ENCODE peak calls at places on chromosomes 1 and 21, in ten cellular contexts. U is activated B cell treated with CpG ODN at 0.5 μM for 24 hours, I is GM06990, C is neural crest cell, J is MCF 10A, K is epithelial cell of esophagus, Q is tibial artery, X is astrocyte of the spinal cord, T is choroid plexus epithelial cell, V is neural progenitor cell. S is an unnamed sample.

GRCh38 chr1:182107218-182107617 is 45.7 kb upstream of the ZNF648 start:
- DNase-seq in X (no peak), C (no peak), J (no peak), V (no peak), U (no peak), K (peak), T (no peak), Q (no peak), I (no peak), S (no peak)

GRCh38 chr1:27726173-27726793 is 522 bp downstream of the FAM76A start:
- DNase-seq in C (peak), U (no peak), Q (peak), I (no peak), X (peak), V (peak), K (peak), J (peak), T (peak), S (peak)

GRCh38 chr1:234656981-234657651 is 47.1 kb upstream of the IRF2BP2 start:
- DNase-seq in Q (no peak), U (no peak), K (peak), I (peak), X (peak), C (no peak), V (no peak), T (peak), J (peak), S (peak)

GRCh38 chr1:27821761-27822315 is 8.7 kb upstream of the PPP1R8 start:
- DNase-seq in U (no peak), T (no peak), C (no peak), J (no peak), K (no peak), X (no peak), I (no peak), V (no peak), Q (no peak), S (no peak)

GRCh38 chr1:162133566-162133965 is 64.1 kb downstream of the NOS1AP start:
- DNase-seq in U (no peak), I (no peak), Q (no peak), T (no peak), C (no peak), X (no peak), V (no peak), J (no peak), K (no peak), S (peak)

GRCh38 chr1:37752583-37753471 is 12.1 kb downstream of the EPHA10 start:
- DNase-seq in V (peak), K (peak), X (no peak), J (no peak), C (peak), U (peak), T (peak), Q (no peak), I (peak), S (peak)

GRCh38 chr1:53306168-53306567 is 21.7 kb downstream of the LRP8 start:
- DNase-seq in I (no peak), T (no peak), K (no peak), V (no peak), U (no peak), Q (no peak), C (no peak), X (no peak), J (no peak), S (no peak)

GRCh38 chr1:155981266-155982088 is 3.1 kb upstream of the ARHGEF2 start:
- DNase-seq in C (no peak), K (peak), J (peak), Q (peak), V (no peak), U (no peak), X (no peak), I (no peak), T (peak), S (peak)

GRCh38 chr21:46420241-46421190 is 38.2 kb upstream of the DIP2A start:
- DNase-seq in Q (no peak), K (no peak), X (no peak), I (no peak), T (no peak), J (no peak), C (no peak), V (no peak), U (no peak), S (no peak)

GRCh38 chr1:119878171-119878570 is 18.1 kb downstream of the ADAM30 start:
- DNase-seq in T (no peak), V (no peak), C (no peak), I (no peak), K (no peak), X (no peak), Q (no peak), J (no peak), U (no peak), S (no peak)

GRCh38 chr1:227926216-227926791 is 21.4 kb downstream of the WNT9A start:
- DNase-seq in J (no peak), X (no peak), C (no peak), K (no peak), I (no peak), T (no peak), U (no peak), Q (no peak), V (no peak), S (no peak)

GRCh38 chr1:62022348-62022747 is 172.3 kb upstream of the L1TD1 start:
- DNase-seq in C (no peak), X (no peak), Q (no peak), V (no peak), U (no peak), T (no peak), I (no peak), K (no peak), J (no peak), S (no peak)

GRCh38 chr1:24022611-24023359 is 42.7 kb upstream of the SRSF10 start:
- DNase-seq in C (no peak), X (peak), J (peak), K (peak), V (no peak), T (peak), I (no peak), U (no peak), Q (no peak), S (peak)

GRCh38 chr1:24952413-24952841 is 22.4 kb upstream of the RUNX3 start:
- DNase-seq in T (no peak), X (no peak), J (peak), U (no peak), C (no peak), K (no peak), Q (no peak), I (no peak), V (no peak), S (no peak)

GRCh38 chr1:59484090-59484489 is 187.2 kb downstream of the FGGY start:
- DNase-seq in V (no peak), U (no peak), T (peak), I (no peak), C (no peak), X (peak), Q (no peak), J (peak), K (peak), S (peak)

GRCh38 chr1:7501723-7502334 is 269.3 kb upstream of the VAMP3 start:
- DNase-seq in X (no peak), C (no peak), T (no peak), J (no peak), Q (no peak), U (no peak), V (no peak), I (no peak), K (no peak), S (no peak)

GRCh38 chr1:199163277-199164069 is 524.6 kb downstream of the PTPRC start:
- DNase-seq in U (no peak), Q (no peak), V (no peak), K (no peak), J (no peak), I (no peak), X (no peak), C (no peak), T (no peak), S (no peak)

GRCh38 chr1:25245809-25246599 is 1.2 kb downstream of the RSRP1 start:
- DNase-seq in J (peak), K (peak), V (peak), T (peak), C (no peak), Q (no peak), I (no peak), X (peak), U (no peak), S (peak)

GRCh38 chr1:21261551-21262281 is 28.5 kb downstream of the ECE1 start:
- DNase-seq in Q (peak), U (no peak), C (peak), V (no peak), J (peak), K (peak), T (peak), X (peak), I (no peak), S (peak)

GRCh38 chr1:31243451-31244286 is 4.0 kb upstream of the NKAIN1 start:
- DNase-seq in C (no peak), J (no peak), X (peak), V (no peak), Q (no peak), U (no peak), I (no peak), T (peak), K (no peak), S (peak)

GRCh38 chr1:110338200-110339039 is 757 bp upstream of the RBM15 start:
- DNase-seq in T (no peak), Q (peak), J (peak), V (peak), K (peak), U (peak), X (no peak), C (peak), I (peak), S (peak)

GRCh38 chr1:205645494-205645893 is 13.7 kb upstream of the ELK4 start:
- DNase-seq in C (no peak), U (no peak), V (no peak), T (no peak), K (no peak), Q (no peak), J (no peak), X (no peak), I (no peak), S (no peak)

GRCh38 chr1:86913399-86913895 is 479 bp downstream of the SELENOF start:
- DNase-seq in I (peak), U (no peak), C (no peak), T (peak), K (peak), V (peak), Q (no peak), X (peak), J (peak), S (peak)

GRCh38 chr1:15902882-15903281 is 55.4 kb downstream of the SPEN start:
- DNase-seq in X (peak), U (no peak), C (no peak), J (no peak), I (no peak), K (peak), V (no peak), T (peak), Q (no peak), S (peak)

GRCh38 chr1:199029855-199030254 is 391.0 kb downstream of the PTPRC start:
- DNase-seq in U (no peak), V (no peak), X (peak), I (no peak), K (peak), T (peak), J (no peak), C (no peak), Q (no peak), S (peak)

GRCh38 chr1:5811419-5811818 is 180.8 kb downstream of the NPHP4 start:
- DNase-seq in C (no peak), I (no peak), K (no peak), X (no peak), V (peak), Q (no peak), U (no peak), T (no peak), J (no peak), S (no peak)

GRCh38 chr1:11364170-11364569 is 91.2 kb downstream of the UBIAD1 start:
- DNase-seq in T (no peak), C (no peak), U (no peak), I (no peak), X (no peak), J (no peak), V (no peak), K (peak), Q (no peak), S (no peak)

GRCh38 chr1:211825990-211826389 is 4.6 kb downstream of the LPGAT1 start:
- DNase-seq in X (peak), T (peak), I (no peak), J (no peak), C (no peak), U (no peak), K (peak), V (no peak), Q (no peak), S (peak)

GRCh38 chr1:159985456-159985855 is 31.4 kb upstream of the SLAMF9 start:
- DNase-seq in Q (no peak), X (no peak), J (no peak), K (no peak), U (no peak), C (no peak), I (no peak), T (no peak), V (no peak), S (no peak)

GRCh38 chr1:153260980-153261792 is 1.7 kb downstream of the LORICRIN start:
- DNase-seq in T (peak), U (peak), X (peak), C (peak), I (no peak), K (peak), Q (no peak), V (no peak), J (no peak), S (no peak)

GRCh38 chr1:9374748-9375345 is 82.2 kb downstream of the SPSB1 start:
- DNase-seq in V (peak), K (no peak), U (no peak), T (no peak), Q (no peak), X (no peak), J (no peak), I (no peak), C (no peak), S (no peak)

GRCh38 chr1:93552751-93553455 is 105.0 kb downstream of the FNBP1L start:
- DNase-seq in I (no peak), C (no peak), X (peak), Q (no peak), V (peak), K (peak), J (peak), T (peak), U (no peak), S (peak)

GRCh38 chr21:46226920-46227599 is 1.5 kb downstream of the LSS start:
- DNase-seq in J (peak), U (peak), V (no peak), Q (no peak), X (peak), I (peak), T (peak), K (peak), C (no peak), S (peak)

DNA sequence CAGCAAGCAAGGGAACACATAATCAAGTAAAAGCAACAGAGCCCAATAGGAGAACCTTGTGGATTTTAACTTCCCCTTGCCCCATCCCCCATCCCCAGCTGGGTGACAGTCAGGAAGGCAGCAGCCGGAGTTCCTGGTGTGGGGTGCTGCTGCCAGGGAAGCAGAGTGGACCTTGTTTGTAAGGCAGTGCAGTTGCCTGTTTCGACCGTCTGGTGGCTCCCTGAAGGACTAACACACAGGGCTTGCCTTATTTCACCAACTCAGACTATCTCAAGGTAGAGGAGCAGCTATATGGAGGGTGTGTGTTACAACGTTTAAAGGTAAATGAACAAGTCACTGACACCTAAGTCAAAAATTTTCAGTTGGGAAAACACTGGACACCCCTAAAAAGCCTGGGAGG is 6.6 kb downstream of the KRTAP10-8 start:
- DNase-seq in J (no peak), U (no peak), C (no peak), V (no peak), X (no peak), K (no peak), I (no peak), Q (peak), T (peak), S (peak)
- TF ChIP-seq CTCF in J (no peak), U (no peak), C (peak), V (peak), X (peak), K (no peak), I (peak), Q (no peak), T (peak), S (peak)

GRCh38 chr1:186703209-186703766 is 23.1 kb upstream of the PTGS2 start:
- DNase-seq in U (no peak), V (no peak), I (no peak), C (no peak), K (no peak), J (no peak), Q (no peak), T (no peak), X (no peak), S (no peak)
- TF ChIP-seq CTCF in U (no peak), V (no peak), I (no peak), C (no peak), K (no peak), J (no peak), Q (no peak), T (no peak), X (no peak), S (no peak)

DNA sequence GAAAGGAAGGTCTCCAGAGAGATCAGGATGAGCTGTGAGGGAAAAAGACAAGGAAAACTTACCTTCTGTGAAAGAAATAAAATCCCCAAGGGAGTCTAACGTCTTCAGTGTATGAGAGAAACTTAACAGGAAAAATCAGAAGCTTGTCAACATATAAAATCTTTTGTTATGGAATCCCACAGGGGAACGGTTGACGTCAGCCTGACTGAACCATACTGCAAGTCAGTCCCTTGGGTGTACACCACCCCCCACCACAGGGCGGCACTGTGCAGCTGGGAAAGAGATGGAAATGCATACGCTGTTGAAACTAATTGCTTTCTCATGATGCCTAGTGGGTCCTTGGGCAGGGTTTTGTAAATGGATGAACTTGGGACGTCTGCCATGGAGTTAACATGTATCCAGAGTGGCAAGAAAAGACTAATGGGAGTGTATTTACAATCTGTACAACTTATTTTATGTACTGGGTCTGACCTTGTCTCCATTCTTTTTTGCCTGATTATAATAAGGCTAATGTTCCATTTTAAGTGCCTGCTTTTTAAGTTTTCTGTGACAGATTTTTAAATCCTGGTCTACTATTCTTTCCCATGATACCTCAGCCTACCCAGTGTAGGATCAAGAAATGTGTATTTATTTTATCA is 22.7 kb downstream of the UTP25 start:
- DNase-seq in C (peak), K (peak), V (peak), U (no peak), T (peak), J (peak), X (peak), I (no peak), Q (no peak), S (peak)
- TF ChIP-seq CTCF in C (peak), K (peak), V (peak), U (no peak), T (peak), J (peak), X (peak), I (peak), Q (peak), S (peak)

DNA sequence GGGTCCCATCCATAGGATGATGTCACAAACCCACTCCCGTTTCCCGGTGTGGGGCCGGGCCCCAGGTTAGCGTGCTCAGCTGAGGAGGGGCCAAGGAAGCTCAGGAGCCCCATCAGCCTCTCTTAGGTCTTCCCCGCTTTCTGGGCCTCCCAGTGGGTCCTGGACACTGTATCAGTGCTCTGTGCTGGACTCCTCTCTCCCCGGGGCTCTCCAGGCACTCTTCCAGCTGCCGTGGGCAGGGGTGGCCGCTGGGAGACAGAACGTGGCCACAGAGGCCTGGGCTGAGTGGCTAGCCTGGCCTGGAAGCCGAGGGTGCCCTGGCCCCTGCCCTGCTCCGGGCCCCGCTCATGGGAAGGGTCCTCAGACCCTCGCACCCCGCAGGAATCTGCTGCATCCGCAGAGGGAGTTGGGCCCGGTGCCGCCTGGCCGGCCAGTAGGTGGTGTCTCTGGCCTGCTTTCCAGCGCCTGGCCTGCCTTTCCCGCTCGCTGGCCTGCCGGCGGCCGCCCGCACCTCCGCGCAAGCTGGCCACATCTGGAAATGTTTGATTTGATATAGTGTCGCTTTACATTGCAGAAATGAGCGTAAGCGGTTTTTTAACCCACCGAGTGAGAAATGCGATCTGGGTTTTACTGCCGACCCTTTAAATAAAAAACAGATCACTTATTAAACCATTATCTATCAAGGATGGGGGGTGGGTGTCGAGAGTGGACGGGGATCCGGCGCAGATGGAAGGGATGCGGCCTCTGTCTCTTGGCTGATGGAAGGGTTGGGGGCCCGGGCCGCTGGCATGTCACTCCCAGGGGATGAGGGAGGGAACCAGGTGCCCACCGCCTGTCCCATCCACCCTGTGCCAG is 74.4 kb upstream of the TTC34 start:
- DNase-seq in X (no peak), U (no peak), C (no peak), V (no peak), Q (no peak), T (peak), I (no peak), J (no peak), K (no peak), S (peak)
- TF ChIP-seq CTCF in X (no peak), U (no peak), C (no peak), V (no peak), Q (peak), T (peak), I (no peak), J (no peak), K (no peak), S (no peak)

GRCh38 chr1:41621256-41621655 is 136.8 kb upstream of the EDN2 start:
- DNase-seq in J (no peak), V (no peak), C (no peak), U (no peak), I (no peak), Q (no peak), K (no peak), T (no peak), X (no peak), S (no peak)
- TF ChIP-seq CTCF in J (no peak), V (no peak), C (no peak), U (no peak), I (no peak), Q (no peak), K (no peak), T (no peak), X (no peak), S (no peak)

DNA sequence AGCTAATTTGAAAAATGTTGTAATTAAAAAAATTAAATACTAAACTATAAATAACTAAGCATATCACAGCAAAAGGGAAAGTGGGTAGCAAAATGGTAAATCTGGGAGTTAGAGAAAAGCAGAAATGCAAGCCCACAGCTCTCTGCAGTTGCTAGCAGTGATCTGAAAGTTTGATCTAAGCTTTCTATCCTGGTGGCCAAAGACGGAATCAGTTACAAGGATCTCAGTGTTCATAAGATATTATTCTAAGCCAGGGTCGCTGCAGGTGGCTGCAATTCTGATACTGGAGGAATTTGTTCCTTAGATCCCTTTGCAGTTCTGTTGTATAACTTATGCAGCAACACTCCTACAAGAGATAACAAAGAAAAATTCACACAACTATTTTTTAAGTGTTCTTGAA is 363.7 kb downstream of the SETD4 start:
- DNase-seq in I (no peak), J (no peak), Q (no peak), T (peak), U (no peak), C (no peak), K (no peak), V (no peak), X (no peak), S (no peak)
- TF ChIP-seq CTCF in I (no peak), J (no peak), Q (no peak), T (peak), U (no peak), C (peak), K (no peak), V (no peak), X (no peak), S (no peak)